ENCODE peak calls at places on chromosomes 13 and 19, in five cellular contexts. X, Q, O, V and Z are unnamed samples.

GRCh38 chr13:99357149-99357596 is 50.0 kb upstream of the GPR183 start:
- DNase-seq in V (no peak), O (no peak), Q (no peak), X (no peak), Z (no peak)

GRCh38 chr13:46831588-46832194 is 34.7 kb upstream of the ESD start:
- DNase-seq in Q (no peak), O (no peak), X (peak; percentile 31), V (peak; percentile 25), Z (peak; percentile 20)

GRCh38 chr19:29478578-29479565 is 46.9 kb upstream of the VSTM2B start:
- DNase-seq in V (peak; percentile 12), O (peak; percentile 71), Q (no peak), X (no peak), Z (no peak)

GRCh38 chr19:58474291-58474996 is 1.7 kb upstream of the ZNF446 start:
- DNase-seq in V (no peak), Q (no peak), O (no peak), X (no peak), Z (no peak)

GRCh38 chr19:44592451-44592890 is 20.9 kb upstream of the IGSF23 start:
- DNase-seq in X (no peak), Q (no peak), O (no peak), V (peak; percentile 80), Z (no peak)

GRCh38 chr13:27375686-27376326 is 48.6 kb upstream of the GTF3A start:
- DNase-seq in X (peak; percentile 63), O (peak; percentile 81), V (peak; percentile 87), Q (peak; percentile 52), Z (peak; percentile 50)

GRCh38 chr19:8580710-8581281 is 3.6 kb upstream of the MYO1F start:
- DNase-seq in O (peak; percentile 89), X (peak; percentile 68), V (peak; percentile 80), Q (peak; percentile 84), Z (peak; percentile 84)

GRCh38 chr13:111143875-111144540 is 28.9 kb downstream of the ARHGEF7 start:
- DNase-seq in X (no peak), V (no peak), O (no peak), Q (no peak), Z (no peak)

GRCh38 chr13:75079226-75079625 is 402.7 kb downstream of the TBC1D4 start:
- DNase-seq in O (no peak), Q (no peak), X (no peak), V (no peak), Z (no peak)

GRCh38 chr13:33284916-33285315 is 639 bp downstream of the STARD13 start:
- DNase-seq in X (no peak), O (no peak), V (no peak), Q (no peak), Z (no peak)

GRCh38 chr13:80665792-80666333 is 324.9 kb upstream of the SPRY2 start:
- DNase-seq in X (no peak), O (no peak), Q (no peak), V (no peak), Z (no peak)

GRCh38 chr13:80663788-80664187 is 322.9 kb upstream of the SPRY2 start:
- DNase-seq in X (no peak), Q (no peak), V (no peak), O (no peak), Z (no peak)

GRCh38 chr13:80666782-80667537 is 326.0 kb upstream of the SPRY2 start:
- DNase-seq in X (no peak), O (no peak), Q (no peak), V (no peak), Z (no peak)

GRCh38 chr13:80668452-80668851 is 327.5 kb upstream of the SPRY2 start:
- DNase-seq in Q (no peak), X (no peak), O (no peak), V (no peak), Z (no peak)

DNA sequence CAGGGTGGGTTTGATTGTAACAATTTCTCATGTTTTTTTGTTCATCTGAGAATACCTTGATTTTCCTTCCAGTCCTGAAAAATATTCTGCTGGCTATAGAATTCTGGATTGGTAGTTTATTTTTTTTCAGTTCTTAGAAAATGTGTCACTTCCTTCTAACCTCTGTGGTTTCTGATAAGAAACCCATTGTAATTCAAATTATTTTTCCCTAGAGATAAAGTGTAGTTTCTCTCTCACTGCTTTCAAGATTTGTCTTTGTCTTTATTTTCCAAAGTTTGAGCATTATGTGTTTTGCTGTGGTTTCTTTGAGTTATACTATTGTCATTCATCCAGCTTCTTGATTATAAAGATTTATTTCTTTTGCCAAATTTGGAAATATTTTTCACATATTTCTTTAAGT is 324.0 kb upstream of the SPRY2 start:
- DNase-seq in X (no peak), V (no peak), Q (no peak), O (no peak), Z (no peak)
- TF ChIP-seq POLR2A in X (no peak), V (no peak), Q (no peak), O (no peak), Z (no peak)

GRCh38 chr19:13151605-13152355 is 1.6 kb downstream of the IER2 start:
- DNase-seq in Q (peak; percentile 99), X (peak; percentile 98), O (peak; percentile 99), V (peak; percentile 99), Z (peak; percentile 98)
- TF ChIP-seq POLR2A in Q (peak; percentile 92), X (peak; percentile 98), O (peak; percentile 67), V (peak; percentile 99), Z (peak; percentile 98)

DNA sequence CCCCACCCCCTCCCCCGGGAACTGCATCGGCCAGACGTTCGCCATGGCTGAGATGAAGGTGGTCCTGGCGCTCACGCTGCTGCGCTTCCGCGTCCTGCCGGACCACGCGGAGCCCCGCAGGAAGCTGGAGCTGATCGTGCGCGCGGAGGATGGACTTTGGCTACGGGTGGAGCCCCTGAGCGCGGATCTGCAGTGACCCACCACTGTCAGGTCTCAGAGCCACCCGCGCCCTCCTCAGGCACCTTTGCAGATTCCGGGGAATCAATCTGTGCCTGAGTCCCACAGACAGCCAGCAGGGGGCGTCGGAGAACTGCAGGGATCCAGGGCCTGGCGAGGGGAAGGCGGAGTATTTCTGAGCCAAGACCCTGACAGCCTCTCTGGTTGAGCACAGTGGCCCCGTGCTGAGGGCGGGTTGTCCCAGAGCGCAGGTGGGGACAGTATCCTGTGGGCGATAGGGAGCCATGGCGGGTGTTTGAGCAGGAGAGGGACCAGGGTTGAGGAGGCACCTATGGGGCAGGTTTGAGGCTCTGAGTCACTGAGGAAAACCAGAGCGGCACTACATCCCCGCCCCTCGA is 30.4 kb upstream of the CYP4F8 start:
- DNase-seq in O (peak; percentile 87), V (peak; percentile 85), Q (peak; percentile 75), X (peak; percentile 73), Z (peak; percentile 75)
- TF ChIP-seq POLR2A in O (no peak), V (no peak), Q (no peak), X (no peak), Z (no peak)

DNA sequence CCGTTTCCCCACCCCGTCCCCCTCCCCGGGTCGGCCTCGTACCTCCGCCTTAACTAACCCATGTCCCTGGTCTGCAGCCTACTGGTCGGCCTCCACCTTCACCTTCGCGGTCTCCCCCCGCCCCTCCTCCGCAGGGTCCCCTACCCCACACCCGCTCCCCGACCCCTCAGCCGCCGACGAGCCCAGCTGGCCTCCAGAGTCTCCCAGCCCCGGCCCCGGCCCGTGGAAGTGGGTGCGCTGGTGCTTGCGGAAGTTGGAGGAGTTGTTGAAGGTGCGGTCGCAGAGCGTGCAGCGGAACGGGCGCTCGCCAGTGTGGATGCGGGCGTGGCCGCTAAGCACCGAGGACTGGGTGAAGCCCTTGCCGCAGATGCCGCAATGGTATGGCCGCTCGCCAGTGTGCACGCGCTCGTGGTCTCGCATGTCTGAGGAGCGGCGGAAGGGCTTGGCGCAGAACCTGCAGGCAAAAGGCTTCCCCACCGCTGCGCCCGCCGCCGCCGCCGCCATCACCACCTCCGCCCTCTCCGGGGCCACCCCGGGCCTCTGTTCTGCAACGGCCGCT is 2.6 kb downstream of the ZNF784 start:
- DNase-seq in V (no peak), O (no peak), X (no peak), Q (no peak), Z (no peak)
- TF ChIP-seq POLR2A in V (no peak), O (no peak), X (no peak), Q (no peak), Z (no peak)

DNA sequence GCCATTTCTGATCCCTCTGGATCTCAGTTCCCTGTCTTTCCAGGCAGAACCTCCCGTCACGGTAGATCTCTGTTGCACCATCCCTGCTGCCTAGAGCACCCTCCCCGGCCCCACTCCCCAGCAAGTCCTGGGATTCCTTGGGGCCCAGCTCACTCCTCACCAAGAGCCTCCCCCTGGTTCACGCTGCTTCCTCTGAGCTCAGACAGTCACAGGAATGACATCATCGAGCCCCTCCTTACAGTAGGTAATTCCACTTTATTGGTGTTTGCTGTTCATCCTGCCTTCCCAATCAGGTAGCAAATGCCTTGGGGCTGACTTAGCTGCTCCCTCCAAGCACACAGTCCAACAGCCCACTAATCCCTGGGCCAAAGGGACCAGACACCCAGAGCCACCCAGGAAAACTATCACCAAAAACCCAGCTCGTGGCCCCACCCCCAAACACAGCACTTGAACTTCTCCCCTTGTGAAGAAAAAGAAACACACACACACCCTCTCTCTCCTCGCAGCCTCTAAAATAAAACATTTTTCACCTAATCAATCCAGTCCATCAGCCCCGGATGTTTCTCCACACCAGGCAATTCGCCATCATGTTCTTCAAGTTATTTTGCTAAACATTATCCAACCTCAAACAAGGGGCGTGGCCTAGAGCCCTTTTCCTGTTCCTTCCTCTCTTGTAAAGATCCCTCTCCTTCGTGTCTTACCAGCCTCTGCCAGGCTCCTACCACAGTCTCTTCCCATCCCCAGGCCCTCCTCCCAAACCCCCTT is 2.5 kb downstream of the NAPA start:
- DNase-seq in Q (no peak), O (no peak), X (peak; percentile 57), V (peak; percentile 92), Z (no peak)
- TF ChIP-seq POLR2A in Q (no peak), O (no peak), X (no peak), V (peak; percentile 56), Z (no peak)